ENCODE peak calls at places on chromosomes 11 and 22, in nine cellular contexts. L, B, M, S, Q, D, U, Y and F are unnamed samples.

GRCh38 chr11:110093407-110094297 is 460 bp downstream of the ZC3H12C start:
- DNase-seq in S (peak), U (no peak), Y (peak), L (peak), Q (peak), B (peak), D (peak), M (peak), F (peak)

GRCh38 chr11:134199531-134199930 is 24.2 kb downstream of the NCAPD3 start:
- DNase-seq in Y (no peak), U (no peak), B (no peak), M (no peak), L (no peak), S (no peak), D (no peak), Q (no peak), F (no peak)

GRCh38 chr22:37166675-37167066 is 17.0 kb upstream of the IL2RB start:
- DNase-seq in U (no peak), M (peak), D (peak), S (peak), L (peak), Q (peak), Y (peak), B (peak), F (no peak)

GRCh38 chr22:23278883-23279675 is 98.8 kb downstream of the BCR start:
- DNase-seq in B (peak), D (no peak), M (peak), U (no peak), L (no peak), S (no peak), Y (peak), Q (no peak), F (no peak)

GRCh38 chr11:120013325-120014250 is 124.3 kb downstream of the TRIM29 start:
- DNase-seq in Y (peak), S (peak), U (peak), L (peak), D (no peak), Q (peak), M (peak), B (peak), F (no peak)

GRCh38 chr11:109085708-109086373 is 336.1 kb upstream of the C11orf87 start:
- DNase-seq in L (peak), M (no peak), B (no peak), D (peak), Q (no peak), S (no peak), Y (no peak), U (no peak), F (no peak)

GRCh38 chr11:83971063-83971462 is 684.9 kb upstream of the CCDC90B start:
- DNase-seq in S (no peak), B (no peak), M (no peak), Y (no peak), U (no peak), D (no peak), Q (no peak), L (peak), F (no peak)

GRCh38 chr11:72375241-72375640 is 59.1 kb downstream of the CLPB start:
- DNase-seq in Y (no peak), S (no peak), L (no peak), D (no peak), Q (no peak), M (no peak), B (no peak), U (no peak), F (no peak)

GRCh38 chr22:36409911-36410756 is 22.4 kb upstream of the MYH9 start:
- DNase-seq in L (no peak), Q (peak), S (peak), B (peak), M (peak), Y (peak), U (no peak), D (no peak), F (no peak)

GRCh38 chr22:37664249-37665101 is 6.0 kb downstream of the PDXP start:
- DNase-seq in M (no peak), L (no peak), U (no peak), Y (no peak), B (peak), D (no peak), S (no peak), Q (no peak), F (no peak)

GRCh38 chr22:25736378-25737011 is 5.5 kb upstream of the MYO18B start:
- DNase-seq in D (no peak), L (no peak), S (no peak), Q (peak), Y (no peak), B (no peak), U (no peak), M (no peak), F (no peak)

GRCh38 chr22:47053013-47053864 is 290.8 kb downstream of the TBC1D22A start:
- DNase-seq in U (no peak), B (no peak), Y (no peak), L (no peak), M (no peak), Q (no peak), S (no peak), D (no peak), F (no peak)

GRCh38 chr22:44335903-44336803 is 23.4 kb upstream of the SHISAL1 start:
- DNase-seq in M (no peak), S (peak), U (no peak), D (no peak), L (no peak), Y (peak), Q (no peak), B (no peak), F (no peak)

GRCh38 chr22:37378642-37379058 is 48.6 kb downstream of the ELFN2 start:
- DNase-seq in L (no peak), B (no peak), D (no peak), Y (peak), Q (no peak), U (no peak), M (peak), S (no peak), F (no peak)

GRCh38 chr22:29716814-29717213 is 3.0 kb upstream of the CABP7 start:
- DNase-seq in Q (peak), Y (peak), B (peak), D (no peak), M (no peak), S (peak), U (peak), L (peak), F (peak)

GRCh38 chr11:112042161-112042960 is 17.2 kb downstream of the DLAT start:
- DNase-seq in U (peak), B (no peak), L (peak), Q (no peak), S (no peak), M (peak), Y (no peak), D (no peak), F (peak)

GRCh38 chr11:69089258-69089657 is 40.5 kb downstream of the TPCN2 start:
- DNase-seq in U (peak), B (no peak), D (peak), L (peak), Q (no peak), Y (peak), M (no peak), S (no peak), F (no peak)

GRCh38 chr22:35971418-35972119 is 57.1 kb downstream of the RBFOX2 start:
- DNase-seq in M (no peak), D (peak), S (no peak), Q (no peak), L (peak), U (no peak), Y (no peak), B (no peak), F (no peak)

GRCh38 chr22:42743501-42743991 is 22.9 kb upstream of the A4GALT start:
- DNase-seq in M (peak), S (no peak), U (no peak), D (no peak), Q (peak), L (no peak), B (no peak), Y (no peak), F (no peak)

GRCh38 chr11:11882539-11882938 is 40.8 kb downstream of the USP47 start:
- DNase-seq in M (no peak), Y (no peak), L (no peak), Q (no peak), D (no peak), U (no peak), B (no peak), S (no peak), F (no peak)

GRCh38 chr22:35605787-35606492 is 11.2 kb downstream of the MB start:
- DNase-seq in B (no peak), Y (no peak), Q (no peak), U (no peak), M (no peak), D (no peak), L (no peak), S (no peak), F (no peak)

GRCh38 chr11:104979839-104980238 is 11.5 kb upstream of the CASP4 start:
- DNase-seq in Q (no peak), B (no peak), M (no peak), U (no peak), Y (no peak), L (no peak), D (no peak), S (no peak), F (no peak)

GRCh38 chr11:128251140-128251539 is 336.2 kb downstream of the ETS1 start:
- DNase-seq in D (peak), S (no peak), L (peak), Y (no peak), U (peak), M (peak), Q (no peak), B (no peak), F (no peak)

GRCh38 chr22:34116126-34116525 is 195.8 kb upstream of the LARGE1 start:
- DNase-seq in S (no peak), Q (no peak), D (no peak), L (no peak), Y (no peak), M (no peak), U (no peak), B (no peak), F (no peak)

GRCh38 chr22:17882162-17882561 is 107.9 kb upstream of the BID start:
- DNase-seq in U (no peak), M (no peak), D (no peak), Y (no peak), B (no peak), Q (no peak), L (no peak), S (no peak), F (no peak)

GRCh38 chr11:125279680-125280079 is 115.1 kb downstream of the PKNOX2 start:
- DNase-seq in S (no peak), M (no peak), U (no peak), Q (no peak), L (no peak), B (no peak), Y (no peak), D (no peak), F (no peak)

GRCh38 chr11:101456812-101457211 is 127.0 kb downstream of the TRPC6 start:
- DNase-seq in Y (no peak), M (no peak), U (no peak), D (no peak), Q (no peak), S (no peak), L (peak), B (no peak), F (peak)

GRCh38 chr22:42172385-42173172 is 42.0 kb upstream of the CYP2D6 start:
- DNase-seq in Q (peak), M (no peak), B (no peak), L (peak), Y (no peak), U (no peak), S (no peak), D (no peak), F (no peak)

GRCh38 chr11:84607975-84608787 is 1019.0 kb downstream of the DLG2 start:
- DNase-seq in S (no peak), L (no peak), B (no peak), D (no peak), M (no peak), U (no peak), Q (no peak), Y (no peak), F (no peak)

GRCh38 chr11:65212226-65212801 is 30.6 kb downstream of the CAPN1 start:
- DNase-seq in L (no peak), U (no peak), S (no peak), D (no peak), M (no peak), B (no peak), Y (no peak), Q (peak), F (no peak)

GRCh38 chr11:81963018-81963417 is 770.6 kb downstream of the FAM181B start:
- DNase-seq in M (peak), B (no peak), L (no peak), Q (no peak), D (no peak), U (no peak), S (no peak), Y (no peak), F (no peak)

GRCh38 chr11:914747-915493 is 4.3 kb upstream of the CHID1 start:
- DNase-seq in Y (no peak), D (no peak), Q (no peak), U (no peak), B (peak), S (no peak), M (no peak), L (no peak), F (no peak)

GRCh38 chr11:64518928-64519327 is 72.1 kb upstream of the SLC22A12 start:
- DNase-seq in D (no peak), Y (no peak), Q (no peak), U (no peak), M (no peak), B (no peak), S (no peak), L (no peak), F (no peak)

GRCh38 chr11:10728154-10728553 is 22.9 kb upstream of the CTR9 start:
- DNase-seq in M (no peak), U (no peak), L (no peak), D (no peak), B (no peak), S (no peak), Q (no peak), Y (no peak), F (no peak)

GRCh38 chr11:45809456-45810395 is 4.8 kb downstream of the SLC35C1 start:
- DNase-seq in Y (no peak), S (no peak), D (no peak), Q (no peak), L (no peak), U (no peak), M (no peak), B (no peak), F (no peak)

GRCh38 chr11:1198766-1199688 is 23.8 kb upstream of the MUC5B start:
- DNase-seq in Y (no peak), L (no peak), Q (no peak), S (peak), B (no peak), M (no peak), U (no peak), D (no peak), F (no peak)